ENCODE peak calls at places on chromosome 10, in five cellular contexts. L, F, E, R and U are unnamed samples.

GRCh38 chr10:99520040-99520803 is 12.5 kb upstream of the NKX2-3 start:
- DNase-seq in L (no peak), E (no peak), F (no peak), R (peak), U (no peak)

GRCh38 chr10:129755075-129756020 is 208.7 kb downstream of the EBF3 start:
- DNase-seq in F (no peak), E (no peak), R (peak), L (no peak), U (no peak)

GRCh38 chr10:95391164-95391563 is 100.4 kb upstream of the PDLIM1 start:
- DNase-seq in L (no peak), F (no peak), E (no peak), R (no peak), U (no peak)

GRCh38 chr10:14616465-14616864 is 158.2 kb downstream of the FAM107B start:
- DNase-seq in R (no peak), L (no peak), E (no peak), F (no peak), U (no peak)

GRCh38 chr10:6383099-6383812 is 180.5 kb downstream of the PFKFB3 start:
- DNase-seq in E (peak), F (no peak), R (no peak), L (no peak), U (peak)

GRCh38 chr10:130631139-130631864 is 495.1 kb downstream of the GLRX3 start:
- DNase-seq in E (no peak), F (no peak), L (no peak), R (peak), U (no peak)

GRCh38 chr10:92699193-92699517 is 9.4 kb downstream of the HHEX start:
- DNase-seq in E (no peak), F (no peak), L (no peak), R (no peak), U (no peak)

GRCh38 chr10:80154978-80155695 is 22.6 kb downstream of the PLAC9 start:
- DNase-seq in F (no peak), E (peak), R (no peak), L (no peak), U (peak)

GRCh38 chr10:132942740-132943554 is 577 bp upstream of the CFAP46 start:
- DNase-seq in F (no peak), E (no peak), L (no peak), R (no peak), U (no peak)

GRCh38 chr10:79066460-79067240 is 2.1 kb upstream of the ZMIZ1 start:
- DNase-seq in L (no peak), R (peak), F (no peak), E (peak), U (no peak)

GRCh38 chr10:32980558-32981468 is 22.8 kb upstream of the ITGB1 start:
- DNase-seq in R (peak), L (peak), F (peak), E (peak), U (peak)

GRCh38 chr10:31419394-31420063 is 100.5 kb downstream of the ZEB1 start:
- DNase-seq in L (no peak), F (no peak), R (no peak), E (peak), U (peak)

GRCh38 chr10:91335147-91335546 is 75.0 kb upstream of the HECTD2 start:
- DNase-seq in E (no peak), R (no peak), L (no peak), F (no peak), U (no peak)

GRCh38 chr10:43790147-43790546 is 141.5 kb upstream of the ZNF32 start:
- DNase-seq in E (no peak), F (no peak), R (no peak), L (no peak), U (no peak)

GRCh38 chr10:76082956-76083355 is 651.5 kb downstream of the LRMDA start:
- DNase-seq in R (no peak), L (no peak), E (peak), F (no peak), U (peak)

GRCh38 chr10:131266936-131267813 is 44.3 kb downstream of the TCERG1L start:
- DNase-seq in L (peak), E (no peak), F (no peak), R (no peak), U (no peak)

GRCh38 chr10:77970869-77971803 is 44.6 kb upstream of the DLG5 start:
- DNase-seq in E (peak), L (no peak), R (peak), F (peak), U (peak)
- H3K4me3 ChIP-seq in E (peak), L (no peak), R (no peak), F (peak), U (no peak)

GRCh38 chr10:28300027-28300426 is 2.8 kb downstream of the MPP7 start:
- DNase-seq in R (no peak), F (no peak), L (no peak), E (no peak), U (no peak)
- TF ChIP-seq CTCF in R (no peak), F (no peak), L (peak), E (peak), U (no peak)

GRCh38 chr10:3251172-3251571 is 78.6 kb upstream of the PITRM1 start:
- DNase-seq in R (no peak), F (no peak), L (no peak), E (no peak), U (no peak)
- H3K4me3 ChIP-seq in R (no peak), F (no peak), L (no peak), E (no peak), U (no peak)

GRCh38 chr10:70084189-70084588 is 31.5 kb downstream of the MACROH2A2 start:
- DNase-seq in R (no peak), L (no peak), E (no peak), F (no peak), U (no peak)
- TF ChIP-seq CTCF in R (no peak), L (no peak), E (no peak), F (no peak), U (no peak)

GRCh38 chr10:114413398-114413797 is 9.1 kb upstream of the AFAP1L2 start:
- DNase-seq in L (no peak), R (no peak), E (no peak), F (no peak), U (no peak)
- H3K4me3 ChIP-seq in L (no peak), R (no peak), E (no peak), F (no peak), U (no peak)

GRCh38 chr10:34677591-34677990 is 137.5 kb downstream of the PARD3 start:
- DNase-seq in L (no peak), R (no peak), F (no peak), E (no peak), U (no peak)
- TF ChIP-seq CTCF in L (no peak), R (no peak), F (no peak), E (no peak), U (no peak)

DNA sequence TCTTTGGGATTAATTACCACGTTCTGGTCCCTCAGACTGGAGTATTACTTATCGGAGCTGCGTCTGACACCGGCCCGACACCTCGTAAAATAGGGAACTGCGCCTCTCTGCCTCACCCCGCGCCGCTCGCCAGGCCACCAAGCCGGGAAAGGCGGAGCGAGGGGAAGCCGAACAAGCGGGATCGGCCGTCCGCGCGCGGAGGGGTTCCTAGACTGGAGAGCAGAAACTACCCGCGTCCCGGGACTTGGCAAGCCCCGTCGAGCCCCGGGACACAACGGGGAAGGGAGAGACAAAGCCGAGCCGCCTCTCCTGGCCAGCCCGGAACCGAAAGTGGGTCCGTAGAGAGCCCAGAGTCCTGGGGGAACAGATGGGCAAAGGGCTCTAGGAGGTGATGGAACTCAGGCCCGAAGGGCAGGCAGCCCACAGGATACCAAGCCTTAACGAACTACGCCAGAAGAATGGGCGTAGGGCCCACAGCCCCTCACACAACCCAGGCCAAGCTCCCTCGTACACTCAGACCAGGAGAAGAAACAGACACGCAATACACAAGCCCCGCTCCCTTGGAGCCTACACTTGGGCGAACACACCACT is 6.5 kb downstream of the LBX1 start:
- DNase-seq in L (no peak), F (no peak), E (no peak), R (no peak), U (no peak)
- H3K4me3 ChIP-seq in L (peak), F (peak), E (peak), R (peak), U (peak)